ENCODE peak calls at places on chromosome 3, in seven cellular contexts. One of them, this sample, is unnamed.

GRCh38 chr3:174873832-174874231 is 14.7 kb downstream of the NAALADL2 start:
- ATAC-seq in naive B cell: no peak
- ATAC-seq in CD4-positive, alpha-beta T cell: no peak
- ATAC-seq in central memory CD8-positive, alpha-beta T cell: no peak
- ATAC-seq in omental fat pad: no peak
- ATAC-seq in upper lobe of left lung: no peak
- ATAC-seq in activated CD8-positive, alpha-beta T cell treated with anti-CD3 and anti-CD28 coated beads, Interleukin-2, amount 10 ng/mL, durations not matched to agents 7 days and 5 days: no peak
- ATAC-seq in this sample: no peak

GRCh38 chr3:142931222-142931621 is 32.3 kb downstream of the PAQR9 start:
- ATAC-seq in naive B cell: no peak
- ATAC-seq in CD4-positive, alpha-beta T cell: peak
- ATAC-seq in central memory CD8-positive, alpha-beta T cell: no peak
- ATAC-seq in omental fat pad: no peak
- ATAC-seq in upper lobe of left lung: no peak
- ATAC-seq in activated CD8-positive, alpha-beta T cell treated with anti-CD3 and anti-CD28 coated beads, Interleukin-2, amount 10 ng/mL, durations not matched to agents 7 days and 5 days: peak
- ATAC-seq in this sample: no peak

GRCh38 chr3:194521514-194522260 is 34.9 kb upstream of the ATP13A3 start:
- ATAC-seq in naive B cell: no peak
- ATAC-seq in CD4-positive, alpha-beta T cell: no peak
- ATAC-seq in central memory CD8-positive, alpha-beta T cell: no peak
- ATAC-seq in omental fat pad: peak
- ATAC-seq in upper lobe of left lung: no peak
- ATAC-seq in activated CD8-positive, alpha-beta T cell treated with anti-CD3 and anti-CD28 coated beads, Interleukin-2, amount 10 ng/mL, durations not matched to agents 7 days and 5 days: no peak
- ATAC-seq in this sample: no peak

GRCh38 chr3:100073555-100074307 is 40.6 kb downstream of the FILIP1L start:
- ATAC-seq in naive B cell: no peak
- ATAC-seq in CD4-positive, alpha-beta T cell: no peak
- ATAC-seq in central memory CD8-positive, alpha-beta T cell: no peak
- ATAC-seq in omental fat pad: no peak
- ATAC-seq in upper lobe of left lung: no peak
- ATAC-seq in activated CD8-positive, alpha-beta T cell treated with anti-CD3 and anti-CD28 coated beads, Interleukin-2, amount 10 ng/mL, durations not matched to agents 7 days and 5 days: peak
- ATAC-seq in this sample: no peak

GRCh38 chr3:48420561-48420960 is 9.3 kb downstream of the PLXNB1 start:
- ATAC-seq in naive B cell: no peak
- ATAC-seq in CD4-positive, alpha-beta T cell: no peak
- ATAC-seq in central memory CD8-positive, alpha-beta T cell: no peak
- ATAC-seq in omental fat pad: no peak
- ATAC-seq in upper lobe of left lung: no peak
- ATAC-seq in activated CD8-positive, alpha-beta T cell treated with anti-CD3 and anti-CD28 coated beads, Interleukin-2, amount 10 ng/mL, durations not matched to agents 7 days and 5 days: no peak
- ATAC-seq in this sample: no peak

GRCh38 chr3:14177580-14178246 is 688 bp downstream of the XPC start:
- ATAC-seq in naive B cell: peak
- ATAC-seq in CD4-positive, alpha-beta T cell: no peak
- ATAC-seq in central memory CD8-positive, alpha-beta T cell: peak
- ATAC-seq in omental fat pad: peak
- ATAC-seq in upper lobe of left lung: peak
- ATAC-seq in activated CD8-positive, alpha-beta T cell treated with anti-CD3 and anti-CD28 coated beads, Interleukin-2, amount 10 ng/mL, durations not matched to agents 7 days and 5 days: no peak
- ATAC-seq in this sample: no peak

GRCh38 chr3:45435961-45436360 is 47.6 kb downstream of the LARS2 start:
- ATAC-seq in naive B cell: no peak
- ATAC-seq in CD4-positive, alpha-beta T cell: no peak
- ATAC-seq in central memory CD8-positive, alpha-beta T cell: no peak
- ATAC-seq in omental fat pad: no peak
- ATAC-seq in upper lobe of left lung: no peak
- ATAC-seq in activated CD8-positive, alpha-beta T cell treated with anti-CD3 and anti-CD28 coated beads, Interleukin-2, amount 10 ng/mL, durations not matched to agents 7 days and 5 days: no peak
- ATAC-seq in this sample: no peak

GRCh38 chr3:102068736-102069135 is 219.4 kb downstream of the NFKBIZ start:
- ATAC-seq in naive B cell: no peak
- ATAC-seq in CD4-positive, alpha-beta T cell: no peak
- ATAC-seq in central memory CD8-positive, alpha-beta T cell: no peak
- ATAC-seq in omental fat pad: no peak
- ATAC-seq in upper lobe of left lung: no peak
- ATAC-seq in activated CD8-positive, alpha-beta T cell treated with anti-CD3 and anti-CD28 coated beads, Interleukin-2, amount 10 ng/mL, durations not matched to agents 7 days and 5 days: no peak
- ATAC-seq in this sample: no peak

GRCh38 chr3:53800041-53800440 is 46.2 kb downstream of the CHDH start:
- ATAC-seq in naive B cell: no peak
- ATAC-seq in CD4-positive, alpha-beta T cell: no peak
- ATAC-seq in central memory CD8-positive, alpha-beta T cell: no peak
- ATAC-seq in omental fat pad: no peak
- ATAC-seq in upper lobe of left lung: no peak
- ATAC-seq in activated CD8-positive, alpha-beta T cell treated with anti-CD3 and anti-CD28 coated beads, Interleukin-2, amount 10 ng/mL, durations not matched to agents 7 days and 5 days: no peak
- ATAC-seq in this sample: no peak

GRCh38 chr3:13142552-13143380 is 69.5 kb upstream of the IQSEC1 start:
- ATAC-seq in naive B cell: no peak
- ATAC-seq in CD4-positive, alpha-beta T cell: no peak
- ATAC-seq in central memory CD8-positive, alpha-beta T cell: no peak
- ATAC-seq in omental fat pad: no peak
- ATAC-seq in upper lobe of left lung: no peak
- ATAC-seq in activated CD8-positive, alpha-beta T cell treated with anti-CD3 and anti-CD28 coated beads, Interleukin-2, amount 10 ng/mL, durations not matched to agents 7 days and 5 days: no peak
- ATAC-seq in this sample: no peak

GRCh38 chr3:11610044-11610671 is 33.6 kb downstream of the VGLL4 start:
- ATAC-seq in naive B cell: no peak
- ATAC-seq in CD4-positive, alpha-beta T cell: no peak
- ATAC-seq in central memory CD8-positive, alpha-beta T cell: no peak
- ATAC-seq in omental fat pad: no peak
- ATAC-seq in upper lobe of left lung: peak
- ATAC-seq in activated CD8-positive, alpha-beta T cell treated with anti-CD3 and anti-CD28 coated beads, Interleukin-2, amount 10 ng/mL, durations not matched to agents 7 days and 5 days: no peak
- ATAC-seq in this sample: peak

GRCh38 chr3:192636517-192637444 is 90.6 kb downstream of the FGF12 start:
- ATAC-seq in naive B cell: no peak
- ATAC-seq in CD4-positive, alpha-beta T cell: no peak
- ATAC-seq in central memory CD8-positive, alpha-beta T cell: no peak
- ATAC-seq in omental fat pad: no peak
- ATAC-seq in upper lobe of left lung: no peak
- ATAC-seq in activated CD8-positive, alpha-beta T cell treated with anti-CD3 and anti-CD28 coated beads, Interleukin-2, amount 10 ng/mL, durations not matched to agents 7 days and 5 days: no peak
- ATAC-seq in this sample: no peak

GRCh38 chr3:167287308-167287707 is 92.8 kb downstream of the ZBBX start:
- ATAC-seq in naive B cell: no peak
- ATAC-seq in CD4-positive, alpha-beta T cell: no peak
- ATAC-seq in central memory CD8-positive, alpha-beta T cell: no peak
- ATAC-seq in omental fat pad: no peak
- ATAC-seq in upper lobe of left lung: no peak
- ATAC-seq in activated CD8-positive, alpha-beta T cell treated with anti-CD3 and anti-CD28 coated beads, Interleukin-2, amount 10 ng/mL, durations not matched to agents 7 days and 5 days: no peak
- ATAC-seq in this sample: no peak

GRCh38 chr3:100710355-100711198 is 1.3 kb downstream of the TFG start:
- ATAC-seq in naive B cell: peak
- ATAC-seq in CD4-positive, alpha-beta T cell: peak
- ATAC-seq in central memory CD8-positive, alpha-beta T cell: peak
- ATAC-seq in omental fat pad: peak
- ATAC-seq in upper lobe of left lung: no peak
- ATAC-seq in activated CD8-positive, alpha-beta T cell treated with anti-CD3 and anti-CD28 coated beads, Interleukin-2, amount 10 ng/mL, durations not matched to agents 7 days and 5 days: peak
- ATAC-seq in this sample: no peak

GRCh38 chr3:132926098-132926497 is 112.1 kb upstream of the TMEM108 start:
- ATAC-seq in naive B cell: no peak
- ATAC-seq in CD4-positive, alpha-beta T cell: no peak
- ATAC-seq in central memory CD8-positive, alpha-beta T cell: no peak
- ATAC-seq in omental fat pad: no peak
- ATAC-seq in upper lobe of left lung: no peak
- ATAC-seq in activated CD8-positive, alpha-beta T cell treated with anti-CD3 and anti-CD28 coated beads, Interleukin-2, amount 10 ng/mL, durations not matched to agents 7 days and 5 days: no peak
- ATAC-seq in this sample: no peak

GRCh38 chr3:61686228-61686648 is 124.9 kb downstream of the PTPRG start:
- ATAC-seq in naive B cell: no peak
- ATAC-seq in CD4-positive, alpha-beta T cell: no peak
- ATAC-seq in central memory CD8-positive, alpha-beta T cell: no peak
- ATAC-seq in omental fat pad: no peak
- ATAC-seq in upper lobe of left lung: no peak
- ATAC-seq in activated CD8-positive, alpha-beta T cell treated with anti-CD3 and anti-CD28 coated beads, Interleukin-2, amount 10 ng/mL, durations not matched to agents 7 days and 5 days: no peak
- ATAC-seq in this sample: no peak

GRCh38 chr3:62371735-62372591 is 1.4 kb downstream of the FEZF2 start:
- ATAC-seq in naive B cell: no peak
- ATAC-seq in CD4-positive, alpha-beta T cell: no peak
- ATAC-seq in central memory CD8-positive, alpha-beta T cell: no peak
- ATAC-seq in omental fat pad: peak
- ATAC-seq in upper lobe of left lung: no peak
- ATAC-seq in activated CD8-positive, alpha-beta T cell treated with anti-CD3 and anti-CD28 coated beads, Interleukin-2, amount 10 ng/mL, durations not matched to agents 7 days and 5 days: no peak
- ATAC-seq in this sample: no peak

GRCh38 chr3:176159796-176160195 is 1037.5 kb downstream of the TBL1XR1 start:
- ATAC-seq in naive B cell: no peak
- ATAC-seq in CD4-positive, alpha-beta T cell: no peak
- ATAC-seq in central memory CD8-positive, alpha-beta T cell: no peak
- ATAC-seq in omental fat pad: no peak
- ATAC-seq in upper lobe of left lung: no peak
- ATAC-seq in activated CD8-positive, alpha-beta T cell treated with anti-CD3 and anti-CD28 coated beads, Interleukin-2, amount 10 ng/mL, durations not matched to agents 7 days and 5 days: no peak
- ATAC-seq in this sample: no peak

GRCh38 chr3:142209655-142210054 is 15.7 kb downstream of the GK5 start:
- ATAC-seq in naive B cell: no peak
- ATAC-seq in CD4-positive, alpha-beta T cell: no peak
- ATAC-seq in central memory CD8-positive, alpha-beta T cell: no peak
- ATAC-seq in omental fat pad: peak
- ATAC-seq in upper lobe of left lung: no peak
- ATAC-seq in activated CD8-positive, alpha-beta T cell treated with anti-CD3 and anti-CD28 coated beads, Interleukin-2, amount 10 ng/mL, durations not matched to agents 7 days and 5 days: no peak
- ATAC-seq in this sample: peak

GRCh38 chr3:14555835-14556234 is 15.7 kb upstream of the GRIP2 start:
- ATAC-seq in naive B cell: no peak
- ATAC-seq in CD4-positive, alpha-beta T cell: peak
- ATAC-seq in central memory CD8-positive, alpha-beta T cell: no peak
- ATAC-seq in omental fat pad: no peak
- ATAC-seq in upper lobe of left lung: no peak
- ATAC-seq in activated CD8-positive, alpha-beta T cell treated with anti-CD3 and anti-CD28 coated beads, Interleukin-2, amount 10 ng/mL, durations not matched to agents 7 days and 5 days: peak
- ATAC-seq in this sample: no peak

GRCh38 chr3:160796813-160797164 is 40.8 kb downstream of the PPM1L start:
- ATAC-seq in naive B cell: no peak
- ATAC-seq in CD4-positive, alpha-beta T cell: no peak
- ATAC-seq in central memory CD8-positive, alpha-beta T cell: no peak
- ATAC-seq in omental fat pad: no peak
- ATAC-seq in upper lobe of left lung: peak
- ATAC-seq in activated CD8-positive, alpha-beta T cell treated with anti-CD3 and anti-CD28 coated beads, Interleukin-2, amount 10 ng/mL, durations not matched to agents 7 days and 5 days: no peak
- ATAC-seq in this sample: no peak

GRCh38 chr3:184591789-184592188 is 30.2 kb downstream of the EPHB3 start:
- ATAC-seq in naive B cell: no peak
- ATAC-seq in CD4-positive, alpha-beta T cell: no peak
- ATAC-seq in central memory CD8-positive, alpha-beta T cell: no peak
- ATAC-seq in omental fat pad: no peak
- ATAC-seq in upper lobe of left lung: no peak
- ATAC-seq in activated CD8-positive, alpha-beta T cell treated with anti-CD3 and anti-CD28 coated beads, Interleukin-2, amount 10 ng/mL, durations not matched to agents 7 days and 5 days: no peak
- ATAC-seq in this sample: no peak

GRCh38 chr3:33114622-33115023 is 809 bp downstream of the CRTAP start:
- ATAC-seq in naive B cell: no peak
- ATAC-seq in CD4-positive, alpha-beta T cell: no peak
- ATAC-seq in central memory CD8-positive, alpha-beta T cell: no peak
- ATAC-seq in omental fat pad: no peak
- ATAC-seq in upper lobe of left lung: no peak
- ATAC-seq in activated CD8-positive, alpha-beta T cell treated with anti-CD3 and anti-CD28 coated beads, Interleukin-2, amount 10 ng/mL, durations not matched to agents 7 days and 5 days: no peak
- ATAC-seq in this sample: no peak

GRCh38 chr3:177300842-177301241 is 103.6 kb upstream of the TBL1XR1 start:
- ATAC-seq in naive B cell: no peak
- ATAC-seq in CD4-positive, alpha-beta T cell: no peak
- ATAC-seq in central memory CD8-positive, alpha-beta T cell: no peak
- ATAC-seq in omental fat pad: no peak
- ATAC-seq in upper lobe of left lung: no peak
- ATAC-seq in activated CD8-positive, alpha-beta T cell treated with anti-CD3 and anti-CD28 coated beads, Interleukin-2, amount 10 ng/mL, durations not matched to agents 7 days and 5 days: no peak
- ATAC-seq in this sample: no peak

GRCh38 chr3:184176377-184177330 is 2.0 kb downstream of the AP2M1 start:
- ATAC-seq in naive B cell: no peak
- ATAC-seq in CD4-positive, alpha-beta T cell: no peak
- ATAC-seq in central memory CD8-positive, alpha-beta T cell: no peak
- ATAC-seq in omental fat pad: peak
- ATAC-seq in upper lobe of left lung: peak
- ATAC-seq in activated CD8-positive, alpha-beta T cell treated with anti-CD3 and anti-CD28 coated beads, Interleukin-2, amount 10 ng/mL, durations not matched to agents 7 days and 5 days: no peak
- ATAC-seq in this sample: peak

GRCh38 chr3:119700920-119701734 is 1.7 kb upstream of the CFAP91 start:
- ATAC-seq in naive B cell: no peak
- ATAC-seq in CD4-positive, alpha-beta T cell: no peak
- ATAC-seq in central memory CD8-positive, alpha-beta T cell: no peak
- ATAC-seq in omental fat pad: no peak
- ATAC-seq in upper lobe of left lung: no peak
- ATAC-seq in activated CD8-positive, alpha-beta T cell treated with anti-CD3 and anti-CD28 coated beads, Interleukin-2, amount 10 ng/mL, durations not matched to agents 7 days and 5 days: no peak
- ATAC-seq in this sample: no peak

GRCh38 chr3:123286308-123287023 is 84.7 kb downstream of the SEC22A start:
- ATAC-seq in naive B cell: no peak
- ATAC-seq in CD4-positive, alpha-beta T cell: peak
- ATAC-seq in central memory CD8-positive, alpha-beta T cell: no peak
- ATAC-seq in omental fat pad: no peak
- ATAC-seq in upper lobe of left lung: no peak
- ATAC-seq in activated CD8-positive, alpha-beta T cell treated with anti-CD3 and anti-CD28 coated beads, Interleukin-2, amount 10 ng/mL, durations not matched to agents 7 days and 5 days: peak
- ATAC-seq in this sample: peak

GRCh38 chr3:189355115-189355480 is 183.3 kb downstream of the TPRG1 start:
- ATAC-seq in naive B cell: no peak
- ATAC-seq in CD4-positive, alpha-beta T cell: no peak
- ATAC-seq in central memory CD8-positive, alpha-beta T cell: no peak
- ATAC-seq in omental fat pad: no peak
- ATAC-seq in upper lobe of left lung: no peak
- ATAC-seq in activated CD8-positive, alpha-beta T cell treated with anti-CD3 and anti-CD28 coated beads, Interleukin-2, amount 10 ng/mL, durations not matched to agents 7 days and 5 days: no peak
- ATAC-seq in this sample: no peak

GRCh38 chr3:128083980-128084674 is 31.9 kb downstream of the SEC61A1 start:
- ATAC-seq in naive B cell: no peak
- ATAC-seq in CD4-positive, alpha-beta T cell: no peak
- ATAC-seq in central memory CD8-positive, alpha-beta T cell: no peak
- ATAC-seq in omental fat pad: no peak
- ATAC-seq in upper lobe of left lung: no peak
- ATAC-seq in activated CD8-positive, alpha-beta T cell treated with anti-CD3 and anti-CD28 coated beads, Interleukin-2, amount 10 ng/mL, durations not matched to agents 7 days and 5 days: no peak
- ATAC-seq in this sample: peak

This sample was measured in gastroesophageal sphincter.